ENCODE peak calls at places on chromosomes 7 and 10, in five cellular contexts. I is astrocyte of the spinal cord, Z is fibroblast of gingiva, Q is type B pancreatic cell, S is retina. V is an unnamed sample.

GRCh38 chr7:34900891-34901493 is 136.3 kb downstream of the DPY19L1 start:
- DNase-seq in I (no peak), Z (no peak), Q (no peak), S (no peak), V (no peak)

GRCh38 chr7:27098493-27099223 is 2.9 kb upstream of the HOXA1 start:
- DNase-seq in I (peak; percentile 87), Z (no peak), Q (no peak), S (peak; percentile 74), V (no peak)

GRCh38 chr7:56291-56913 is 136.0 kb upstream of the FAM20C start:
- DNase-seq in I (no peak), Z (no peak), Q (peak; percentile 58), S (no peak), V (peak; percentile 54)

GRCh38 chr7:109462171-109462570 is 892.5 kb downstream of the DNAJB9 start:
- DNase-seq in I (no peak), Z (no peak), Q (no peak), S (no peak), V (no peak)

GRCh38 chr10:121158988-121159579 is 307.9 kb downstream of the WDR11 start:
- DNase-seq in I (peak; percentile 8), Z (no peak), Q (no peak), S (no peak), V (no peak)

GRCh38 chr10:109887776-109888175 is 35.5 kb downstream of the XPNPEP1 start:
- DNase-seq in I (no peak), Z (no peak), Q (no peak), S (no peak), V (no peak)

GRCh38 chr7:30968747-30969603 is 5.2 kb downstream of the GHRHR start:
- DNase-seq in I (no peak), Z (no peak), Q (no peak), S (no peak), V (no peak)

GRCh38 chr10:5484205-5484604 is 15.2 kb downstream of the CALML5 start:
- DNase-seq in I (no peak), Z (peak; percentile 14), Q (no peak), S (no peak), V (no peak)

GRCh38 chr10:126953886-126954285 is 48.7 kb downstream of the DOCK1 start:
- DNase-seq in I (no peak), Z (no peak), Q (no peak), S (no peak), V (no peak)

GRCh38 chr7:47807756-47808155 is 140.5 kb downstream of the PKD1L1 start:
- DNase-seq in I (no peak), Z (no peak), Q (no peak), S (no peak), V (no peak)

GRCh38 chr7:169854-170172 is 22.6 kb upstream of the FAM20C start:
- DNase-seq in I (no peak), Z (no peak), Q (no peak), S (peak; percentile 56), V (no peak)

GRCh38 chr10:115833119-115833518 is 439.9 kb downstream of the GFRA1 start:
- DNase-seq in I (no peak), Z (no peak), Q (no peak), S (no peak), V (no peak)

GRCh38 chr7:90532231-90532929 is 62.9 kb downstream of the PTTG1IP2 start:
- DNase-seq in I (no peak), Z (no peak), Q (no peak), S (no peak), V (no peak)

GRCh38 chr7:28778781-28779180 is 179.3 kb downstream of the TRIL start:
- DNase-seq in I (no peak), Z (no peak), Q (no peak), S (no peak), V (no peak)

GRCh38 chr7:66150471-66150870 is 35.8 kb downstream of the CRCP start:
- DNase-seq in I (peak; percentile 80), Z (peak; percentile 82), Q (no peak), S (no peak), V (peak; percentile 79)

GRCh38 chr10:11403116-11403515 is 208.3 kb downstream of the USP6NL start:
- DNase-seq in I (no peak), Z (no peak), Q (no peak), S (no peak), V (no peak)

GRCh38 chr10:88147000-88147798 is 283.8 kb downstream of the PTEN start:
- DNase-seq in I (no peak), Z (no peak), Q (no peak), S (no peak), V (peak; percentile 25)

GRCh38 chr10:122117475-122117874 is 128.5 kb downstream of the TACC2 start:
- DNase-seq in I (no peak), Z (no peak), Q (no peak), S (no peak), V (no peak)

GRCh38 chr7:32680259-32681173 is 185.2 kb downstream of the AVL9 start:
- DNase-seq in I (peak; percentile 84), Z (peak; percentile 61), Q (no peak), S (no peak), V (no peak)

GRCh38 chr7:31958216-31958615 is 112.0 kb downstream of the PDE1C start:
- DNase-seq in I (peak; percentile 21), Z (peak; percentile 45), Q (no peak), S (no peak), V (no peak)

GRCh38 chr7:112125250-112125649 is 80.9 kb downstream of the DOCK4 start:
- DNase-seq in I (no peak), Z (no peak), Q (no peak), S (no peak), V (no peak)

GRCh38 chr10:28381465-28381864 is 78.6 kb upstream of the MPP7 start:
- DNase-seq in I (no peak), Z (peak; percentile 52), Q (no peak), S (no peak), V (no peak)